ENCODE peak calls at places on chromosomes 7 and 10, in four cellular contexts. X is A549, Y is HepG2, V is K562. C is an unnamed sample.

GRCh38 chr10:118694848-118695247 is 59.9 kb downstream of the CACUL1 start:
- DNase-seq in X (no peak), V (no peak), Y (no peak), C (no peak)

GRCh38 chr10:15141136-15142067 is 27.1 kb downstream of the NMT2 start:
- DNase-seq in Y (peak; percentile 20), V (no peak), X (no peak), C (peak; percentile 85)

GRCh38 chr10:49331431-49331830 is 32.5 kb downstream of the C10orf71 start:
- DNase-seq in V (no peak), Y (no peak), X (no peak), C (no peak)

GRCh38 chr7:17370901-17371550 is 72.6 kb downstream of the AHR start:
- DNase-seq in X (peak; percentile 24), V (no peak), Y (no peak), C (no peak)

GRCh38 chr7:82699773-82700186 is 256.2 kb upstream of the CACNA2D1 start:
- DNase-seq in Y (no peak), X (no peak), V (no peak), C (no peak)

GRCh38 chr7:143299346-143299745 is 11.2 kb downstream of the CASP2 start:
- DNase-seq in Y (no peak), V (no peak), X (no peak), C (no peak)

GRCh38 chr10:31947144-31947926 is 18.7 kb upstream of the ARHGAP12 start:
- DNase-seq in X (peak; percentile 63), V (peak; percentile 46), Y (peak; percentile 82), C (no peak)

GRCh38 chr10:110547139-110547761 is 20.2 kb upstream of the SMC3 start:
- DNase-seq in Y (peak; percentile 54), X (peak; percentile 69), V (peak; percentile 54), C (no peak)

GRCh38 chr10:74334221-74334620 is 183.2 kb downstream of the ADK start:
- DNase-seq in X (no peak), V (no peak), Y (no peak), C (no peak)

GRCh38 chr7:20307119-20307518 is 23.6 kb upstream of the ITGB8 start:
- DNase-seq in Y (no peak), V (peak; percentile 21), X (no peak), C (peak; percentile 73)

GRCh38 chr10:76403876-76404275 is 972.5 kb downstream of the LRMDA start:
- DNase-seq in Y (no peak), X (no peak), V (no peak), C (no peak)

GRCh38 chr10:98470850-98471249 is 24.1 kb upstream of the HPS1 start:
- DNase-seq in Y (no peak), X (no peak), V (no peak), C (no peak)

DNA sequence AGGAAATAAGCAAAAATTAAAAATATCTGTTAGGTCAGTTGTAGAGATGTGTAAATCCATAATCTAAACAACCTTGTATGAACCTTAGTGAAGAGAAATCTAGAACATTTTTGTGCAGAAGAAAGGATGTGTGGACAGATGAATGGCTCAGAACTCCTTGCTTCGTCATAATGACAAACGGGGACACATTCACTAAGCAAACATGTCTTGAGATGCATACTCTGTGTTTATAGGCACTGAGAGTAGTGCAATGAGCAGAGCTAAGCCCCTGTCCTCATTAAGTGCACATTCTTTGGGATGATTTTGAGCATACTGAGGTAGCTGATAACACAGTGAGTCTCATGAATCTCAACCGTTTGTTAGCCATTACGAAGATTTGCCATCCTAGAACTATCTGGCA is 360.6 kb upstream of the ANKRD30A start:
- DNase-seq in Y (no peak), X (no peak), V (no peak), C (no peak)
- TF ChIP-seq MYC in Y (no peak), X (no peak), V (no peak), C (no peak)

GRCh38 chr10:101708073-101708472 is 13.1 kb upstream of the FBXW4 start:
- DNase-seq in V (no peak), X (no peak), Y (no peak), C (no peak)

GRCh38 chr10:101709359-101710063 is 14.5 kb upstream of the FBXW4 start:
- DNase-seq in V (no peak), Y (no peak), X (no peak), C (no peak)

GRCh38 chr10:101710793-101711192 is 15.8 kb upstream of the FBXW4 start:
- DNase-seq in X (no peak), Y (no peak), V (no peak), C (no peak)

GRCh38 chr10:101708870-101709269 is 13.9 kb upstream of the FBXW4 start:
- DNase-seq in V (no peak), X (no peak), Y (no peak), C (no peak)

DNA sequence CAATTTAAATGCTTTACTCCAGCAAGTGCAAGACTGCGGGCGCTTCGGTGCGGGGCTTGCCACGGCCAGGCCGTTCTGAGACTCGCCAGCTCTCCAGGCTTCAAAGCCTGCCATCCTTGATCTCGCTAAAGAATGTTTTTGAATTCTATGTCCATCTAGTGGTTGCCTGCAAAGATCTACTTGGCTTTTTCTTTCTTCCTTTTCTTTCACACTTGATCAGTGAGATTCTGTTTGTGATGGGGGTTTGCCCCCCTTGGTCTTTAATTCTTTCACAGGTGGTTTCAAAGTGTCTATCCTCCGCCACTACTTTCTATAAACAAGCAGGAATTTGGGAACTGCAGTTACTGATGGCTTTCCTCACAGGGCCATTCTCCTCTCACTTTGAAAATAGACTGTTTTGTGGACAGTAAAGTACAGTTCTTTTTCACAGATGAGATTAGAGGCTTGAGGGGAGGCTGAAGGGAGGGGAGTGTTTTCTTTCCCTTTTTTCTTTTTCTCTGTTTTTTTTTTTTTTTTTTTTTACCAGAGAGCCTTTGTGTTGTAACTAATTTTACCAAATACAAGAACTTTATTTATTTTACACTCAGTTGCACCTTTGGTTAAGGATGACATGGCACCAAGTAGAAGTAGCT is 15.2 kb upstream of the FBXW4 start:
- DNase-seq in X (no peak), Y (no peak), V (no peak), C (no peak)
- TF ChIP-seq CHD2 in X (no peak), Y (no peak), V (no peak), C (no peak)

GRCh38 chr7:50837965-50838364 is 55.3 kb upstream of the GRB10 start:
- DNase-seq in V (no peak), Y (peak; percentile 61), X (peak; percentile 43), C (no peak)

GRCh38 chr7:50832744-50833143 is 50.0 kb upstream of the GRB10 start:
- DNase-seq in X (peak; percentile 31), Y (no peak), V (no peak), C (no peak)

GRCh38 chr7:50834679-50835078 is 52.0 kb upstream of the GRB10 start:
- DNase-seq in V (no peak), Y (no peak), X (no peak), C (no peak)

GRCh38 chr7:50834136-50834535 is 51.4 kb upstream of the GRB10 start:
- DNase-seq in Y (no peak), X (no peak), V (no peak), C (no peak)

GRCh38 chr7:50835156-50835555 is 52.5 kb upstream of the GRB10 start:
- DNase-seq in V (no peak), Y (no peak), X (no peak), C (no peak)
- TF ChIP-seq MYC in V (no peak), Y (no peak), X (no peak), C (no peak)

GRCh38 chr10:28875535-28876208 is 198.4 kb downstream of the BAMBI start:
- DNase-seq in V (no peak), X (no peak), Y (peak; percentile 73), C (no peak)
- TF ChIP-seq CHD2 in V (no peak), X (no peak), Y (no peak), C (no peak)

DNA sequence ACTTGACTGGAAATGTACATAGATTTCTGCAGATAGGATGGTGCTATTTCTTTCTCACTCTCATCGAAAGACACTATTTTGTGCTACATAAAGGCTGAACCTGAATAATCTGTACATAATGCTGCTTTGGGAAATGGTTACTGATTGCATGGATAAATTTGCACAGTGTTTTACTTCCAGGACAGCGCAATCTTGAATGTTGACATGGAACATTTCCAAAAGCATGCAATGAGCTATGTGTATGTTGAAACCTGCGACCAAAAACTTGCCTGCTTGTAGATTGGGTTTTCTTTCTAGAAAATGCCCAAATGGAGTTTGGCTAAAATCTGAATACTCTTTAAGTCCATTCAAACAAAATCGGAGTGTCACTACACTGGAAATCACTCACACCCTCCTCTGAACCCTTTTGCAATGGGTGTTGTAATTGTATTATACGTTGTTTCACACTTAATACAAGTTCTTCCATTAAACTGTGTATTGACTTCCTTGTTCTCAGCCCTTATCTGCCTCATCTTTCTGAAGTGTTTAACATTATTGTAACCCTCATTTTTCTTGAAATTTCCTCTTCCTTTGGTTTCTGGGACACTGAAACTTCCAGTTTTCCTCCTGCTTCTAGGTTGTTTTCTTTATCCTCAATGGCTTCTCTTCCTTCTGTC is 73.7 kb upstream of the CAPZA2 start:
- DNase-seq in V (no peak), Y (no peak), X (no peak), C (no peak)
- TF ChIP-seq MYC in V (no peak), Y (no peak), X (no peak), C (no peak)

GRCh38 chr10:122911889-122912484 is 1.6 kb downstream of the FAM24A start:
- DNase-seq in X (peak; percentile 34), Y (peak; percentile 29), V (peak; percentile 59), C (no peak)
- TF ChIP-seq CHD2 in X (no peak), Y (no peak), V (no peak), C (no peak)

GRCh38 chr7:27176962-27177794 is 3.1 kb upstream of the HOXA10 start:
- DNase-seq in X (no peak), Y (no peak), V (no peak), C (no peak)
- TF ChIP-seq MYC in X (no peak), Y (no peak), V (no peak), C (no peak)

DNA sequence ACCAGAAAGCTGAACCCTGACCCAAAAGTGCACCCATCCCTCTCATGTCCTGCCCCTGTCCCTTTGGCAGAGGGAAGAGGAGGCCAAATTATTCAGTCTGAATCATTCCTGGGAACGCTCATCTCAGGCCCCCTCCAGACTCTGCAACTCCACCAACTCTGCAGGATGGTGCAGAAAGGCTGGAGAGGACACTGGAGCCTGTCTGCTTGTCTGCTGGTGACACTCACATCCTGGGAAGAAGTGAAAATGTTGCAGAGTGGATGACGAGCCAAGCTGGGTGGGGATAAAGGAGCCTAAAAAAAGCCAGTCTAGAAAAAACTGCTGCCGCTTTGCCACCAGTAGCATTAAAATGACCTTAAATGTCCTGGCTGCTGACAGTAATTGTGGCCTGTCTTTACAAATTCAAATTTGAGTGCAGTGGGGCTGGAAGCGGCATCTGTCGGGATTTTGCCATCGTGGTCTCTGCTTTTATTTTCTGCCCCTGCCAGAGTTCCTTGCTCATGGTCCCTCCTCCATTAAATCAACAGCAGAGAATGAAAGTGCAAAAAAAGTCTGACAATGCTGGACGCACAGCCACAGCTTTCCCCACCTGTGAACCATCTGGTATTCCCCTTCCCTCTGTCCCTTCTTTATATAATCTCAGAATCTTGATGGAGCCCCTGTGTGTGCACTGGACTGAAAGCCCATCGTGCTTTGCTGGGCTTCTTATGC is 63.9 kb downstream of the STK17A start:
- DNase-seq in X (no peak), Y (no peak), V (no peak), C (no peak)
- TF ChIP-seq CHD2 in X (no peak), Y (no peak), V (no peak), C (no peak)

GRCh38 chr7:27899601-27900000 is 159.6 kb downstream of the TAX1BP1 start:
- DNase-seq in V (no peak), Y (no peak), X (no peak), C (no peak)

GRCh38 chr7:27897441-27897847 is 157.5 kb downstream of the TAX1BP1 start:
- DNase-seq in X (no peak), Y (no peak), V (no peak), C (no peak)

GRCh38 chr7:27898735-27899134 is 158.8 kb downstream of the TAX1BP1 start:
- DNase-seq in V (no peak), X (no peak), Y (no peak), C (no peak)

GRCh38 chr7:27897001-27897400 is 157.0 kb downstream of the TAX1BP1 start:
- DNase-seq in X (no peak), V (no peak), Y (no peak), C (no peak)

GRCh38 chr7:27895553-27895952 is 155.6 kb downstream of the TAX1BP1 start:
- DNase-seq in Y (no peak), V (no peak), X (no peak), C (no peak)
- TF ChIP-seq MYC in Y (no peak), V (no peak), X (no peak), C (no peak)